ENCODE peak calls at places on chromosomes 13 and 19, in seven cellular contexts. J is AG20443; C is GM23248; O is stimulated activated CD4-positive, alpha-beta T cell treated with anti-CD3 and anti-CD28 coated beads, Interleukin-15, amount 100 ng/mL, for 1 hour; Y is GOT3; Z is iris pigment epithelial cell; D is activated CD4-positive, alpha-beta T cell treated with anti-CD3 and anti-CD28 coated beads, Interleukin-2, amount 50 U/mL, for 1 hour. G is an unnamed sample.
A peak's percentile ranks its signal among the peaks of the same experiment; 100 is the strongest.

GRCh38 chr13:46089213-46089612 is 15.6 kb downstream of the CPB2 start:
- DNase-seq in Y (no peak), J (no peak), O (no peak), Z (no peak), D (no peak), C (no peak), G (no peak)

GRCh38 chr13:101757446-101758039 is 305.1 kb downstream of the ITGBL1 start:
- DNase-seq in D (no peak), Y (no peak), Z (peak; percentile 58), C (peak; percentile 64), O (no peak), J (peak; percentile 46), G (no peak)

GRCh38 chr13:29847501-29847983 is 2.9 kb downstream of the UBL3 start:
- DNase-seq in C (peak; percentile 72), Z (peak; percentile 48), J (peak; percentile 12), O (no peak), Y (no peak), D (no peak), G (no peak)

GRCh38 chr13:51976423-51976822 is 34.8 kb downstream of the ATP7B start:
- DNase-seq in O (no peak), D (no peak), J (no peak), C (no peak), Y (no peak), Z (no peak), G (no peak)

GRCh38 chr19:43725468-43725867 is 9.6 kb downstream of the IRGC start:
- DNase-seq in C (no peak), D (no peak), Z (no peak), J (no peak), O (no peak), Y (no peak), G (no peak)

GRCh38 chr19:4292515-4292914 is 9.7 kb downstream of the TMIGD2 start:
- DNase-seq in C (no peak), Y (no peak), D (no peak), O (no peak), Z (no peak), J (no peak), G (no peak)

GRCh38 chr19:49691243-49692101 is 556 bp downstream of the CPT1C start:
- DNase-seq in Z (peak; percentile 68), O (no peak), C (peak; percentile 85), D (no peak), J (peak; percentile 96), Y (no peak), G (peak; percentile 26)

GRCh38 chr13:29749401-29750177 is 100.8 kb downstream of the UBL3 start:
- DNase-seq in C (peak; percentile 40), Z (peak; percentile 33), J (peak; percentile 18), O (no peak), Y (no peak), D (no peak), G (no peak)

G was measured in CD8-positive, alpha-beta T cell.